ENCODE peak calls at places on chromosomes 3 and 15, in six cellular contexts. U is AG09319, N is body of pancreas, X is NCI-H1930, C is HS-27A, Y is lower lobe of right lung. J is an unnamed sample.

GRCh38 chr3:128416578-128417150 is 50.0 kb downstream of the DNAJB8 start:
- DNase-seq in U (no peak), N (no peak), X (no peak), C (peak), Y (no peak), J (no peak)

GRCh38 chr3:72032435-72033118 is 247.6 kb upstream of the PROK2 start:
- DNase-seq in U (no peak), N (no peak), X (no peak), C (no peak), Y (no peak), J (no peak)

GRCh38 chr3:30578479-30578878 is 27.9 kb upstream of the TGFBR2 start:
- DNase-seq in U (peak), N (no peak), X (no peak), C (peak), Y (peak), J (no peak)

GRCh38 chr15:68725736-68726135 is 95.0 kb downstream of the ANP32A start:
- DNase-seq in U (no peak), N (peak), X (no peak), C (no peak), Y (peak), J (no peak)

GRCh38 chr3:9122732-9123364 is 126.6 kb downstream of the SRGAP3 start:
- DNase-seq in U (no peak), N (no peak), X (no peak), C (no peak), Y (no peak), J (no peak)

GRCh38 chr3:16427309-16427965 is 86.1 kb downstream of the RFTN1 start:
- DNase-seq in U (peak), N (no peak), X (no peak), C (peak), Y (no peak), J (no peak)

GRCh38 chr3:156304406-156304805 is 184.0 kb downstream of the KCNAB1 start:
- DNase-seq in U (peak), N (no peak), X (no peak), C (no peak), Y (no peak), J (no peak)

GRCh38 chr15:101381671-101382212 is 86.7 kb upstream of the SNRPA1 start:
- DNase-seq in U (no peak), N (no peak), X (no peak), C (no peak), Y (no peak), J (no peak)

J was measured in NCI-H2081 treated with DMSO at 0.1 percent for 48 hours.